ENCODE peak calls at places on chromosomes 7 and 10, in five cellular contexts. One of them, this sample, is unnamed.

GRCh38 chr10:118096022-118096421 is 49.3 kb upstream of the RAB11FIP2 start:
- DNase-seq in SW480: no peak
- DNase-seq in stimulated activated CD4-positive, alpha-beta T cell treated with anti-CD3 and anti-CD28 coated beads, Interleukin-4, amount 100 ng/mL, for 1 hour: no peak
- DNase-seq in Panc1: no peak
- DNase-seq in IMR-90: no peak
- DNase-seq in this sample: no peak

GRCh38 chr10:99548041-99548530 is 15.3 kb downstream of the NKX2-3 start:
- DNase-seq in SW480: peak
- DNase-seq in stimulated activated CD4-positive, alpha-beta T cell treated with anti-CD3 and anti-CD28 coated beads, Interleukin-4, amount 100 ng/mL, for 1 hour: no peak
- DNase-seq in Panc1: no peak
- DNase-seq in IMR-90: peak
- DNase-seq in this sample: peak

GRCh38 chr7:155382802-155383171 is 75.1 kb upstream of the EN2 start:
- DNase-seq in SW480: no peak
- DNase-seq in stimulated activated CD4-positive, alpha-beta T cell treated with anti-CD3 and anti-CD28 coated beads, Interleukin-4, amount 100 ng/mL, for 1 hour: no peak
- DNase-seq in Panc1: no peak
- DNase-seq in IMR-90: no peak
- DNase-seq in this sample: no peak

GRCh38 chr7:33494473-33494872 is 365.1 kb downstream of the BBS9 start:
- DNase-seq in SW480: no peak
- DNase-seq in stimulated activated CD4-positive, alpha-beta T cell treated with anti-CD3 and anti-CD28 coated beads, Interleukin-4, amount 100 ng/mL, for 1 hour: no peak
- DNase-seq in Panc1: no peak
- DNase-seq in IMR-90: peak
- DNase-seq in this sample: no peak

GRCh38 chr10:82267465-82267864 is 392.5 kb downstream of the NRG3 start:
- DNase-seq in SW480: no peak
- DNase-seq in stimulated activated CD4-positive, alpha-beta T cell treated with anti-CD3 and anti-CD28 coated beads, Interleukin-4, amount 100 ng/mL, for 1 hour: no peak
- DNase-seq in Panc1: no peak
- DNase-seq in IMR-90: no peak
- DNase-seq in this sample: no peak

GRCh38 chr7:158847451-158847866 is 8.9 kb upstream of the DYNC2I1 start:
- DNase-seq in SW480: no peak
- DNase-seq in stimulated activated CD4-positive, alpha-beta T cell treated with anti-CD3 and anti-CD28 coated beads, Interleukin-4, amount 100 ng/mL, for 1 hour: no peak
- DNase-seq in Panc1: no peak
- DNase-seq in IMR-90: no peak
- DNase-seq in this sample: no peak

GRCh38 chr7:133300811-133301210 is 47.9 kb downstream of the EXOC4 start:
- DNase-seq in SW480: no peak
- DNase-seq in stimulated activated CD4-positive, alpha-beta T cell treated with anti-CD3 and anti-CD28 coated beads, Interleukin-4, amount 100 ng/mL, for 1 hour: no peak
- DNase-seq in Panc1: no peak
- DNase-seq in IMR-90: peak
- DNase-seq in this sample: no peak

GRCh38 chr7:142459557-142459963 is 201.7 kb upstream of the PRSS58 start:
- DNase-seq in SW480: peak
- DNase-seq in stimulated activated CD4-positive, alpha-beta T cell treated with anti-CD3 and anti-CD28 coated beads, Interleukin-4, amount 100 ng/mL, for 1 hour: no peak
- DNase-seq in Panc1: no peak
- DNase-seq in IMR-90: peak
- DNase-seq in this sample: peak

GRCh38 chr7:114021135-114021534 is 102.3 kb upstream of the PPP1R3A start:
- DNase-seq in SW480: no peak
- DNase-seq in stimulated activated CD4-positive, alpha-beta T cell treated with anti-CD3 and anti-CD28 coated beads, Interleukin-4, amount 100 ng/mL, for 1 hour: no peak
- DNase-seq in Panc1: no peak
- DNase-seq in IMR-90: peak
- DNase-seq in this sample: no peak

GRCh38 chr7:24756989-24757798 is at the start of gene GSDME:
- DNase-seq in SW480: no peak
- DNase-seq in stimulated activated CD4-positive, alpha-beta T cell treated with anti-CD3 and anti-CD28 coated beads, Interleukin-4, amount 100 ng/mL, for 1 hour: peak
- DNase-seq in Panc1: no peak
- DNase-seq in IMR-90: peak
- DNase-seq in this sample: peak

GRCh38 chr10:9302142-9302746 is 1247.8 kb downstream of the GATA3 start:
- DNase-seq in SW480: peak
- DNase-seq in stimulated activated CD4-positive, alpha-beta T cell treated with anti-CD3 and anti-CD28 coated beads, Interleukin-4, amount 100 ng/mL, for 1 hour: no peak
- DNase-seq in Panc1: peak
- DNase-seq in IMR-90: peak
- DNase-seq in this sample: no peak

GRCh38 chr7:101306307-101306706 is 15.3 kb downstream of the IFT22 start:
- DNase-seq in SW480: no peak
- DNase-seq in stimulated activated CD4-positive, alpha-beta T cell treated with anti-CD3 and anti-CD28 coated beads, Interleukin-4, amount 100 ng/mL, for 1 hour: no peak
- DNase-seq in Panc1: no peak
- DNase-seq in IMR-90: no peak
- DNase-seq in this sample: no peak

This sample was measured in GM20000.